ENCODE peak calls at places on chromosome 7, in four cellular contexts. O is A549, L is GM12878, W is K562. I is an unnamed sample.

GRCh38 chr7:24334627-24335026 is 50.6 kb downstream of the NPY start:
- DNase-seq in O (no peak), L (no peak), W (no peak), I (no peak)

GRCh38 chr7:141071260-141071854 is 2.5 kb upstream of the TMEM178B start:
- DNase-seq in W (peak; percentile 68), O (peak; percentile 23), L (no peak), I (no peak)

GRCh38 chr7:157937432-157937831 is 600.6 kb downstream of the DNAJB6 start:
- DNase-seq in O (no peak), L (no peak), W (no peak), I (no peak)

GRCh38 chr7:7209412-7210050 is 27.2 kb downstream of the C1GALT1 start:
- DNase-seq in W (peak; percentile 25), O (no peak), L (no peak), I (no peak)

GRCh38 chr7:141701489-141702046 is 398 bp downstream of the DENND11 start:
- DNase-seq in O (peak; percentile 35), L (peak; percentile 20), W (peak; percentile 13), I (no peak)

GRCh38 chr7:51269321-51269720 is 47.3 kb downstream of the COBL start:
- DNase-seq in W (no peak), O (no peak), L (no peak), I (no peak)

GRCh38 chr7:95874541-95875265 is 102.3 kb downstream of the DYNC1I1 start:
- DNase-seq in W (no peak), O (no peak), L (no peak), I (no peak)

GRCh38 chr7:99997545-99998137 is 17.8 kb upstream of the ZKSCAN1 start:
- DNase-seq in L (no peak), W (no peak), O (no peak), I (no peak)

GRCh38 chr7:913736-914520 is 37.6 kb downstream of the GET4 start:
- DNase-seq in L (no peak), O (no peak), W (no peak), I (no peak)
- TF ChIP-seq RCOR1 in L (no peak), O (no peak), W (no peak), I (no peak)

GRCh38 chr7:102300643-102301211 is 14.1 kb downstream of the SH2B2 start:
- DNase-seq in W (no peak), L (no peak), O (no peak), I (no peak)
- TF ChIP-seq CEBPB in W (no peak), L (no peak), O (no peak), I (no peak)

GRCh38 chr7:55177589-55178261 is 158.9 kb downstream of the EGFR start:
- DNase-seq in L (no peak), W (no peak), O (no peak), I (no peak)
- TF ChIP-seq RCOR1 in L (no peak), W (no peak), O (no peak), I (no peak)

GRCh38 chr7:2508327-2509231 is 11.0 kb upstream of the LFNG start:
- DNase-seq in L (no peak), W (no peak), O (no peak), I (peak; percentile 32)
- TF ChIP-seq CEBPB in L (no peak), W (no peak), O (no peak), I (no peak)

GRCh38 chr7:41048771-41049170 is 654.1 kb downstream of the INHBA start:
- DNase-seq in L (no peak), W (no peak), O (no peak), I (no peak)

GRCh38 chr7:41047192-41047591 is 655.7 kb downstream of the INHBA start:
- DNase-seq in L (no peak), W (no peak), O (no peak), I (no peak)

GRCh38 chr7:41046221-41046761 is 656.6 kb downstream of the INHBA start:
- DNase-seq in O (no peak), W (no peak), L (no peak), I (peak; percentile 81)

GRCh38 chr7:41046778-41047177 is 656.1 kb downstream of the INHBA start:
- DNase-seq in L (no peak), O (no peak), W (no peak), I (no peak)

GRCh38 chr7:41047789-41048191 is 655.1 kb downstream of the INHBA start:
- DNase-seq in W (no peak), L (no peak), O (no peak), I (peak; percentile 77)
- TF ChIP-seq RCOR1 in W (no peak), L (no peak), O (no peak), I (no peak)

GRCh38 chr7:65238785-65239184 is 134.9 kb upstream of the ZNF92 start:
- DNase-seq in O (no peak), L (no peak), W (no peak), I (no peak)

GRCh38 chr7:65239324-65239706 is 134.3 kb upstream of the ZNF92 start:
- DNase-seq in W (no peak), O (no peak), L (no peak), I (no peak)

GRCh38 chr7:65235586-65235985 is 138.1 kb upstream of the ZNF92 start:
- DNase-seq in L (no peak), O (no peak), W (no peak), I (no peak)

GRCh38 chr7:65239707-65240352 is 133.8 kb upstream of the ZNF92 start:
- DNase-seq in L (no peak), O (peak; percentile 36), W (no peak), I (no peak)
- TF ChIP-seq CEBPB in L (no peak), O (no peak), W (no peak), I (no peak)

GRCh38 chr7:19958309-19958896 is 185.0 kb upstream of the TMEM196 start:
- DNase-seq in L (no peak), O (peak; percentile 63), W (no peak), I (peak; percentile 11)
- TF ChIP-seq RCOR1 in L (no peak), O (no peak), W (no peak), I (no peak)

GRCh38 chr7:101127460-101128039 is 646 bp downstream of the SERPINE1 start:
- DNase-seq in O (no peak), L (no peak), W (no peak), I (no peak)

GRCh38 chr7:101128040-101128834 is 1.3 kb downstream of the SERPINE1 start:
- DNase-seq in W (no peak), L (no peak), O (no peak), I (no peak)

GRCh38 chr7:101125989-101126650 is 784 bp upstream of the SERPINE1 start:
- DNase-seq in O (peak; percentile 91), L (peak; percentile 69), W (no peak), I (peak; percentile 75)

GRCh38 chr7:101124376-101125056 is 2.4 kb upstream of the SERPINE1 start:
- DNase-seq in L (no peak), W (no peak), O (peak; percentile 76), I (peak; percentile 88)

DNA sequence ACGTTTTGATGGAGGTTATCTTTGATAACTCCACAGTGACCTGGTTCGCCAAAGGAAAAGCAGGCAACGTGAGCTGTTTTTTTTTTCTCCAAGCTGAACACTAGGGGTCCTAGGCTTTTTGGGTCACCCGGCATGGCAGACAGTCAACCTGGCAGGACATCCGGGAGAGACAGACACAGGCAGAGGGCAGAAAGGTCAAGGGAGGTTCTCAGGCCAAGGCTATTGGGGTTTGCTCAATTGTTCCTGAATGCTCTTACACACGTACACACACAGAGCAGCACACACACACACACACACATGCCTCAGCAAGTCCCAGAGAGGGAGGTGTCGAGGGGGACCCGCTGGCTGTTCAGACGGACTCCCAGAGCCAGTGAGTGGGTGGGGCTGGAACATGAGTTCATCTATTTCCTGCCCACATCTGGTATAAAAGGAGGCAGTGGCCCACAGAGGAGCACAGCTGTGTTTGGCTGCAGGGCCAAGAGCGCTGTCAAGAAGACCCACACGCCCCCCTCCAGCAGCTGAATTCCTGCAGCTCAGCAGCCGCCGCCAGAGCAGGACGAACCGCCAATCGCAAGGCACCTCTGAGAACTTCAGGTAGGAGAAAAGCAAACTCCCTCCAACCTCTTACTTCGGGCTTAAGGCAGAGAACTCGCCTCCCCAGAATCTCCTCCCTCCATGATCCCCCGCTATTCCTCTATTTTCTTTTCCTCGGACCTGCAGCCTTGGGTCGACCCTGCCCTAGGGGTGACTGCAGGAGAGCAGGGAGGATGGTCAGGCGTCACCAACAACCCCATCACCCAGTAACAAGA is at the start of gene SERPINE1:
- DNase-seq in W (peak; percentile 79), L (peak; percentile 47), O (peak; percentile 98), I (peak; percentile 100)
- TF ChIP-seq CEBPB in W (no peak), L (no peak), O (no peak), I (peak; percentile 66)

GRCh38 chr7:128017460-128017859 is 13.8 kb downstream of the LRRC4 start:
- DNase-seq in O (no peak), W (no peak), L (no peak), I (no peak)

GRCh38 chr7:128019330-128019729 is 11.9 kb downstream of the LRRC4 start:
- DNase-seq in W (no peak), O (no peak), L (no peak), I (no peak)

GRCh38 chr7:128020161-128020560 is 11.1 kb downstream of the LRRC4 start:
- DNase-seq in W (peak; percentile 77), O (no peak), L (no peak), I (no peak)

GRCh38 chr7:128021361-128021760 is 9.9 kb downstream of the LRRC4 start:
- DNase-seq in L (no peak), W (no peak), O (no peak), I (peak; percentile 57)

GRCh38 chr7:128017880-128018845 is 13.1 kb downstream of the LRRC4 start:
- DNase-seq in W (no peak), L (no peak), O (no peak), I (peak; percentile 51)
- TF ChIP-seq RCOR1 in W (no peak), L (no peak), O (no peak), I (no peak)

DNA sequence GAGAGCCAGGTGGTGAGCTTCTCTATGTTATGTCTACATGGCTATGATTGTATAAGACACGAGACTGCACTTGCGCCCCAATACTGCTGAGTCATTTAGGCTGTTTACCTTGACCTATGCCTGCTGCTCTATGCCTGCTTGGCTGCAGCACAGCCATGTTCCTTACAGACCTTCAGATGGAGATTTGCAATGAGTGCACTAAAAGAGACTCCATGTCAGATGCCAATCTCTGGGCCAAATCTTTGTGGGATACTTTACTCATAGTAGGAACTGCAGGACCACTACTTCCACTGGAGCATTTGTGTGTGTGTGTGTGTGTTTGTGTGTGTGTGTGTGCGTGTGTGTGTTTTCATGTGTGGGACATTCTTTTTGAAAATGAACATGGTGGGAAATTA is 50.0 kb upstream of the KMT2E start:
- DNase-seq in O (no peak), L (no peak), W (peak; percentile 76), I (peak; percentile 96)
- TF ChIP-seq CEBPB in O (no peak), L (no peak), W (no peak), I (peak; percentile 53)